ENCODE peak calls at places on chromosomes 7 and 10, in four cellular contexts. C, N, W and I are unnamed samples.

GRCh38 chr10:32298066-32298812 is 48.7 kb downstream of the EPC1 start:
- DNase-seq in C (no peak), N (no peak), W (peak), I (no peak)

GRCh38 chr7:43650457-43651052 is 67.6 kb downstream of the STK17A start:
- DNase-seq in C (no peak), N (no peak), W (no peak), I (no peak)

GRCh38 chr7:38463277-38464224 is 167.6 kb downstream of the AMPH start:
- DNase-seq in C (no peak), N (peak), W (no peak), I (no peak)

GRCh38 chr10:50431118-50431517 is 179.8 kb upstream of the ASAH2 start:
- DNase-seq in C (no peak), N (no peak), W (no peak), I (no peak)

GRCh38 chr7:2193575-2194305 is 39.0 kb downstream of the MAD1L1 start:
- DNase-seq in C (no peak), N (no peak), W (no peak), I (no peak)

GRCh38 chr10:36019749-36020148 is 377.7 kb upstream of the FZD8 start:
- DNase-seq in C (no peak), N (no peak), W (no peak), I (no peak)

GRCh38 chr10:116738359-116738738 is 4.0 kb downstream of the HSPA12A start:
- DNase-seq in C (no peak), N (no peak), W (no peak), I (no peak)

GRCh38 chr10:12638103-12638502 is 288.8 kb downstream of the CAMK1D start:
- DNase-seq in C (no peak), N (no peak), W (peak), I (no peak)

GRCh38 chr7:151308256-151308655 is 33.4 kb upstream of the NUB1 start:
- DNase-seq in C (no peak), N (no peak), W (no peak), I (no peak)

GRCh38 chr10:317219-317868 is 182.1 kb downstream of the ZMYND11 start:
- DNase-seq in C (no peak), N (peak), W (no peak), I (no peak)

GRCh38 chr10:646118-646524 is 43.3 kb downstream of the DIP2C start:
- DNase-seq in C (no peak), N (no peak), W (no peak), I (no peak)

GRCh38 chr10:89391882-89392756 is at the start of gene IFIT1:
- DNase-seq in C (peak), N (peak), W (peak), I (no peak)

GRCh38 chr7:85065306-85065705 is 121.5 kb downstream of the SEMA3D start:
- DNase-seq in C (no peak), N (no peak), W (no peak), I (no peak)

GRCh38 chr10:31929986-31930675 is 1.5 kb upstream of the ARHGAP12 start:
- DNase-seq in C (no peak), N (no peak), W (no peak), I (no peak)

GRCh38 chr7:37943905-37944736 is 23.7 kb downstream of the EPDR1 start:
- DNase-seq in C (no peak), N (peak), W (peak), I (no peak)

GRCh38 chr10:91077549-91078017 is 142.9 kb upstream of the PCGF5 start:
- DNase-seq in C (no peak), N (no peak), W (no peak), I (no peak)

GRCh38 chr10:129715805-129716785 is 248.0 kb downstream of the EBF3 start:
- DNase-seq in C (no peak), N (no peak), W (no peak), I (no peak)

GRCh38 chr10:122373713-122374112 is 795 bp upstream of the PLEKHA1 start:
- DNase-seq in C (no peak), N (no peak), W (peak), I (no peak)

GRCh38 chr7:94595717-94596116 is 60.2 kb downstream of the SGCE start:
- DNase-seq in C (no peak), N (no peak), W (no peak), I (no peak)

GRCh38 chr7:32119790-32120196 is 49.6 kb upstream of the PDE1C start:
- DNase-seq in C (no peak), N (no peak), W (no peak), I (no peak)

GRCh38 chr7:37095122-37095521 is 353.5 kb downstream of the ELMO1 start:
- DNase-seq in C (no peak), N (no peak), W (peak), I (no peak)

GRCh38 chr7:76020031-76020714 is 25.8 kb upstream of the TMEM120A start:
- DNase-seq in C (peak), N (peak), W (peak), I (peak)

GRCh38 chr7:150793569-150794238 is 6.5 kb downstream of the TMEM176B start:
- DNase-seq in C (no peak), N (no peak), W (no peak), I (no peak)

GRCh38 chr10:90847436-90847835 is 10.4 kb downstream of the HTR7 start:
- DNase-seq in C (no peak), N (no peak), W (no peak), I (no peak)

GRCh38 chr7:145868935-145869334 is 247.7 kb upstream of the CNTNAP2 start:
- DNase-seq in C (no peak), N (no peak), W (no peak), I (no peak)

GRCh38 chr10:59336632-59337031 is 25.7 kb downstream of the FAM13C start:
- DNase-seq in C (no peak), N (no peak), W (no peak), I (no peak)
- TF ChIP-seq CREB1 in C (no peak), N (no peak), W (no peak), I (no peak)

DNA sequence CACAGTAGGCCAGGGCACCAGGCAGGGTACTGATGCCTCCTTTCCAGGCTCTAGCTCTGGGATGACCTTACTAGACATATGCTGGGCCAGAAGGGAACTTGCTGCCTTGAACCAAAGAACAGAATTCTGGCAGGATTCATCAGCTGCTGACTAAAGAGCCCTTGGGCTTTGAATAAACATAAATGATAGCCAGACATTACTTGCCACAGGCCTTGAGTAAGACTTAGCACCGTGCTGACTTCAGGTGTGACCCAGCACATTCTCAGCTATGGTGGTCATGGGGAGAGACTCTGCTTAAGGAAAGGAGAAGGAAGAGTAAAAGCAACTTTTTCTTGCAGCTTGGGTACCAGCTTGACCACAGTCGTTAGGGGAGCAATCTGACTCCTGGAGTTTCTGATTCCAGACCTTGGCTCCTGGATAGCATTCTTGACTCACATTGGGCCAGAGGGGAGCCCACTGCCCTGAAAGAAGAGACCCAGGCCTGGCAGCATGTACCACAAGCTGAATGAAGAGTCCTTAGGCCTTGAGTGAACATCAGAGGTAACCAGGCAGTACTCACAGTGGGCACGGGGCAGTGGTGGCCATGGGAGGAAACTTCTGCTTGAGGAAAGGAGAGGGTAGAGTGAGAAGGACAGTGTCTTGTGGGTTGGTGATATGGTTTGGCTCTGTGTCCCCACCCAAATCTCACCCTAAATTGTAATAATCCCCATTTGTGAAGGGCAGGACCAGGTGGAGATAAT is 926.1 kb upstream of the SORCS1 start:
- DNase-seq in C (no peak), N (no peak), W (no peak), I (no peak)
- TF ChIP-seq ZNF274 in C (no peak), N (no peak), W (no peak), I (no peak)

GRCh38 chr10:124717911-124718734 is 26.1 kb downstream of the FAM53B start:
- DNase-seq in C (peak), N (peak), W (no peak), I (no peak)

GRCh38 chr10:124722812-124723783 is 21.1 kb downstream of the FAM53B start:
- DNase-seq in C (peak), N (peak), W (no peak), I (no peak)

GRCh38 chr10:124721295-124722052 is 22.7 kb downstream of the FAM53B start:
- DNase-seq in C (no peak), N (no peak), W (no peak), I (no peak)

GRCh38 chr10:124717358-124717757 is 26.8 kb downstream of the FAM53B start:
- DNase-seq in C (no peak), N (no peak), W (no peak), I (no peak)

DNA sequence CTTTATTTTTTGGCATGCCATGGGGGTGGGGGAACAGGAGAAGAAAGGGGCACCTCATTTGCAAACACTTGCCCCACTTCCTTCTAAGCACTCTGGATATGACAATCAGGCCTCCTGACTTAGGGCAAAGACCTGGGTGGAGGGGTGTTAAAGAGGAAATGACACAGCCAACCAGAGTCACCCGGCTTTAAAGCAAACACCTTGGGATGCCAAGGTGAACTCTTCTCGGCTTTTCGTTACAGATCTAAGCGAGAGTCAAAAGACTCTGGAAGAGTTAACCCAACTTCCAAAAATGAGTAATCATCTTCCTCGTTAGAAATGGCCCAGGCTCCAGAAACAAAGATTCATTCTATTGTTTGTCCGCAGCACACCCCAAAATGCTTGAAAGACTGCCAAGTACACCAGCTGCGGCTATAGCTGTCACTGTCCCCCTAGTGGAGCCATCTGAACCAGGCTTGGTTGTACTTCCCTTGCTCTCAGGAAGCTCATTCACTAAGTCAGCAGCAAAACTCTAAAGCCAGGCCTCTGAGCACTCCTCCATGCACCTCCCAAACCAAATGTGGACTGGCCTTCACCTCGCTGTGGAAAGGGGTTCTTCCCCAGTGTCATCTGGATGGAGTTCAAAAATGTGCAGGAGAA is 24.8 kb downstream of the FAM53B start:
- DNase-seq in C (peak), N (peak), W (no peak), I (no peak)
- TF ChIP-seq CREB1 in C (no peak), N (no peak), W (no peak), I (no peak)

GRCh38 chr10:13873201-13873600 is 286.4 kb downstream of the PRPF18 start:
- DNase-seq in C (no peak), N (no peak), W (no peak), I (no peak)
- TF ChIP-seq ZNF274 in C (no peak), N (no peak), W (no peak), I (no peak)

GRCh38 chr10:101507241-101507640 is 80.8 kb downstream of the POLL start:
- DNase-seq in C (no peak), N (no peak), W (no peak), I (no peak)
- TF ChIP-seq CREB1 in C (no peak), N (no peak), W (no peak), I (no peak)

GRCh38 chr10:121155742-121156141 is 304.6 kb downstream of the WDR11 start:
- DNase-seq in C (no peak), N (no peak), W (peak), I (no peak)

GRCh38 chr10:121157998-121158397 is 306.8 kb downstream of the WDR11 start:
- DNase-seq in C (no peak), N (no peak), W (no peak), I (no peak)

GRCh38 chr10:121159670-121160069 is 308.5 kb downstream of the WDR11 start:
- DNase-seq in C (no peak), N (no peak), W (no peak), I (no peak)

GRCh38 chr10:121154846-121155245 is 303.7 kb downstream of the WDR11 start:
- DNase-seq in C (no peak), N (no peak), W (peak), I (no peak)

DNA sequence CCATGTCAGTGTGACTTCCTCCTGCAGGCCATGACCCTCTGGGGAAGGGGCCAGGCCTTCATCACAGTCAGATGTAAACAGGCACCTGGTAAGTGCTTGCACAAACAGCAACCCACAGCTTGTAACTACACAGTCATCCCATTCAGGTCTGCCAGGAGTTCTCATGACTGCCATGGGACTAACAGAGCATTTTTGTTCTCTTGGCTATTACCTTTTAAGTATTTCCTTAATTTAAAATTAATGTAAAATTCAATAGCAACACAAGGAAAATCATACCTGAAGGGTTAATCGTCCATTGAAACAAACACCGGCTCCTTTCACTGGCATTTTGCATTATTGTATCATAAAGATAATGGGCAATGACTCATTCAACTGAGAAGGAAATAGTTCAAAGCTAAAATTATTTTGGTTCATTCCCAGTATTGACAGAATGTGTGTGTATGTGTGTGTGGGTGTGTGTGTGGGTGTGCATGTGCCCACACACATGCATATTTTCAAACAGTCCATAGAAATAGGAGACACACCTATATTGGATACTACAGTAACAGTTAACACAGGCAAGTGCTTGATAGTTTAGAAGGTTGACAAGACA is 307.9 kb downstream of the WDR11 start:
- DNase-seq in C (no peak), N (no peak), W (peak), I (no peak)
- TF ChIP-seq ZNF274 in C (no peak), N (no peak), W (no peak), I (no peak)